ENCODE peak calls at places on chromosome 13, in five cellular contexts. K, O, V, P and L are unnamed samples.
A peak's percentile ranks its signal among the peaks of the same experiment; 100 is the strongest.

GRCh38 chr13:49927755-49928154 is 8.4 kb downstream of the SPRYD7 start:
- DNase-seq in O (no peak), P (no peak), V (no peak), K (no peak), L (peak; percentile 60)

GRCh38 chr13:29908411-29908810 is 58.0 kb upstream of the UBL3 start:
- DNase-seq in K (peak; percentile 55), V (no peak), O (no peak), P (no peak), L (no peak)

GRCh38 chr13:46181799-46182490 is at the start of gene LCP1:
- DNase-seq in V (no peak), P (peak; percentile 88), K (no peak), O (no peak), L (no peak)

GRCh38 chr13:113651511-113652403 is 6.2 kb downstream of the ATP4B start:
- DNase-seq in K (peak; percentile 9), P (peak; percentile 58), O (no peak), V (no peak), L (no peak)

GRCh38 chr13:113820813-113821651 is 42.8 kb downstream of the GAS6 start:
- DNase-seq in O (peak; percentile 96), V (peak; percentile 92), P (no peak), K (peak; percentile 75), L (peak; percentile 92)

GRCh38 chr13:23557733-23558132 is 12.5 kb upstream of the TNFRSF19 start:
- DNase-seq in V (no peak), P (no peak), O (no peak), K (no peak), L (no peak)

GRCh38 chr13:36965767-36966166 is 33.4 kb downstream of the ALG5 start:
- DNase-seq in P (no peak), O (peak; percentile 59), K (no peak), V (peak; percentile 96), L (peak; percentile 50)

GRCh38 chr13:81051873-81052272 is 710.9 kb upstream of the SPRY2 start:
- DNase-seq in K (no peak), P (no peak), O (no peak), V (no peak), L (no peak)

GRCh38 chr13:96229356-96229755 is 139.4 kb downstream of the HS6ST3 start:
- DNase-seq in V (peak; percentile 27), P (no peak), O (no peak), K (no peak), L (peak; percentile 51)

GRCh38 chr13:110546389-110546788 is 15.1 kb downstream of the RAB20 start:
- DNase-seq in O (no peak), V (no peak), K (no peak), P (no peak), L (peak; percentile 10)

GRCh38 chr13:52845766-52846566 is 2.5 kb downstream of the PCDH8 start:
- DNase-seq in K (no peak), P (no peak), V (peak; percentile 21), O (no peak), L (peak; percentile 41)

GRCh38 chr13:99386495-99386894 is 79.3 kb upstream of the GPR183 start:
- DNase-seq in K (no peak), V (no peak), P (no peak), O (no peak), L (no peak)

GRCh38 chr13:41552031-41552430 is 94.7 kb downstream of the RGCC start:
- DNase-seq in P (no peak), K (no peak), V (no peak), O (no peak), L (no peak)

GRCh38 chr13:97239306-97239705 is 17.2 kb downstream of the MBNL2 start:
- DNase-seq in O (no peak), P (no peak), K (no peak), V (no peak), L (no peak)

GRCh38 chr13:73708393-73708985 is 425.7 kb downstream of the KLF12 start:
- DNase-seq in V (peak; percentile 80), O (peak; percentile 25), K (peak; percentile 17), P (peak; percentile 74), L (peak; percentile 88)

GRCh38 chr13:60617863-60618733 is 221.1 kb downstream of the TDRD3 start:
- DNase-seq in P (no peak), O (peak; percentile 6), K (no peak), V (peak; percentile 57), L (peak; percentile 59)

GRCh38 chr13:18962168-18962734 is 219.4 kb downstream of the TUBA3C start:
- DNase-seq in K (no peak), V (no peak), O (no peak), P (no peak), L (no peak)

GRCh38 chr13:71621152-71622124 is 245.6 kb downstream of the DACH1 start:
- DNase-seq in O (no peak), V (no peak), K (no peak), P (no peak), L (no peak)

GRCh38 chr13:30112602-30113435 is 194.5 kb downstream of the KATNAL1 start:
- DNase-seq in K (peak; percentile 67), O (peak; percentile 79), V (peak; percentile 81), P (peak; percentile 92), L (peak; percentile 87)